ENCODE peak calls at places on chromosomes 5 and 9, in four cellular contexts. K is ovary; L is lung; N is effector memory CD4-positive, alpha-beta T cell. E is an unnamed sample.

GRCh38 chr5:32331217-32331926 is 18.6 kb upstream of the MTMR12 start:
- DNase-seq in L (no peak), K (no peak), N (no peak), E (no peak)

GRCh38 chr9:132042324-132042723 is 37.3 kb downstream of the MED27 start:
- DNase-seq in L (no peak), N (no peak), K (no peak), E (no peak)

GRCh38 chr9:69931340-69931739 is 110.7 kb downstream of the CFAP95 start:
- DNase-seq in L (no peak), N (no peak), K (no peak), E (no peak)

GRCh38 chr5:168327019-168327421 is 35.6 kb downstream of the WWC1 start:
- DNase-seq in K (no peak), L (no peak), N (no peak), E (no peak)

GRCh38 chr5:173881811-173882575 is 6.2 kb upstream of the CPEB4 start:
- DNase-seq in L (no peak), K (no peak), N (no peak), E (no peak)

GRCh38 chr5:74934949-74935751 is 69.0 kb upstream of the FAM169A start:
- DNase-seq in K (no peak), L (no peak), N (no peak), E (no peak)

GRCh38 chr5:177133119-177133844 is at the start of gene NSD1:
- DNase-seq in N (peak; percentile 82), K (peak; percentile 94), L (peak; percentile 90), E (peak; percentile 82)

GRCh38 chr5:119398713-119399492 is 43.1 kb downstream of the TNFAIP8 start:
- DNase-seq in L (peak; percentile 44), K (no peak), N (no peak), E (no peak)

GRCh38 chr5:1958211-1959010 is 75.7 kb upstream of the IRX4 start:
- DNase-seq in L (no peak), K (no peak), N (no peak), E (no peak)

GRCh38 chr5:126354857-126355731 is 68.1 kb upstream of the GRAMD2B start:
- DNase-seq in L (no peak), N (no peak), K (no peak), E (no peak)

GRCh38 chr9:100515578-100516494 is 42.9 kb downstream of the TMEFF1 start:
- DNase-seq in K (no peak), L (no peak), N (no peak), E (no peak)

GRCh38 chr5:144093868-144094267 is 76.6 kb downstream of the YIPF5 start:
- DNase-seq in L (no peak), N (no peak), K (no peak), E (no peak)

GRCh38 chr9:98087420-98088354 is 31.2 kb downstream of the NANS start:
- DNase-seq in N (no peak), L (peak; percentile 43), K (peak; percentile 54), E (peak; percentile 34)

GRCh38 chr5:140611020-140611521 is 21.9 kb downstream of the CD14 start:
- DNase-seq in K (no peak), L (no peak), N (no peak), E (no peak)

GRCh38 chr9:88716636-88717035 is 181.7 kb downstream of the NXNL2 start:
- DNase-seq in L (no peak), K (no peak), N (no peak), E (no peak)

GRCh38 chr5:155605898-155606297 is 592.3 kb downstream of the KIF4B start:
- DNase-seq in N (no peak), K (no peak), L (no peak), E (no peak)

GRCh38 chr5:145925803-145926202 is 10.6 kb upstream of the SH3RF2 start:
- DNase-seq in L (no peak), K (no peak), N (no peak), E (no peak)

GRCh38 chr9:34272146-34272545 is 56.9 kb downstream of the KIF24 start:
- DNase-seq in K (no peak), L (no peak), N (no peak), E (no peak)

GRCh38 chr9:33718987-33719386 is 76.4 kb upstream of the PRSS3 start:
- DNase-seq in L (peak; percentile 32), K (no peak), N (no peak), E (no peak)

GRCh38 chr9:133121200-133122166 is at the start of gene RALGDS:
- DNase-seq in N (peak; percentile 94), L (peak; percentile 90), K (peak; percentile 84), E (peak; percentile 86)

GRCh38 chr9:133122605-133122934 is 1.5 kb upstream of the RALGDS start:
- DNase-seq in L (no peak), K (no peak), N (no peak), E (no peak)

GRCh38 chr9:133122935-133123611 is 2.0 kb upstream of the RALGDS start:
- DNase-seq in L (no peak), K (peak; percentile 72), N (no peak), E (no peak)

GRCh38 chr9:133120343-133121199 is 469 bp downstream of the RALGDS start:
- DNase-seq in K (no peak), L (no peak), N (no peak), E (no peak)

GRCh38 chr9:133122167-133122550 is 1.1 kb upstream of the RALGDS start:
- DNase-seq in N (no peak), K (no peak), L (no peak), E (no peak)
- H3K4me1 ChIP-seq in N (peaks cover 50% of the 10 kb centered on the region), K (peaks cover 42% of the 10 kb centered on the region), L (peaks cover 8% of the 10 kb centered on the region), E (peaks cover 85% of the 10 kb centered on the region)

DNA sequence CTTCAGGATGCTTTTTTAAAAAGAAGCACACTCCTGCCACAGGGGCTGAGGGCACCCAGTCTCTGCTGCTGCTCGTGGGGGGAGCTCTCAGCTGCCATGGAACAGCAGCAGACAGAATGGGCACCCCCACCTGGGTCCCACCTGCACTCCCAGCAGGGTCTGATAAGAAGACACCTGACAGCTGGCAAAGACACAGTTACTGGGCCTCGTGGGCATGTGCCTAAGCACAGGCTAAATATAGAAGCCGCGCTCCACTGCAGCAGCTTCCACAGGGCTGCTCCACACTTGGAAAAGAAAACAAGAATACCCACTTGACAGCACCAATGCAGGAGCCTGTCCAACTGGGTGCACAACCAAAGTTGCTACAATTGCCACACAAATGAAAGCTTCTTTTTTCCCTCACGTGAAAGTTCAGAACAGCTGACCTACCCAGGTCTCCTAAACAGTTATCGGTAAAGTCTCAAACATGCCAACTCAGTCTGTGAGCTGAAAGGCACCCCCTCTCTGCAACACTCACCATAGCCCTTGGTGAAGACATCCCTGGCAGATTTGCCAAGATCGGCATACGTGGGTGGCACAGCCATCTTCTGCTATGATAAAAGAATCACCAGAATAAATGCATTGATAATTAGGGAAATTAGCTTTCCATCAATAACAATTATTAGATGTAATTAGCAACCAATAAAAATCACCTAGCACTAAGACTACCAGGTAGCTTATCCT is 12.2 kb downstream of the VDAC1 start:
- DNase-seq in N (no peak), K (no peak), L (no peak), E (no peak)
- H3K4me1 ChIP-seq in N (peaks cover 6% of the 10 kb centered on the region), K (peaks cover 16% of the 10 kb centered on the region), L (peaks cover 27% of the 10 kb centered on the region), E (peaks cover 9% of the 10 kb centered on the region)

DNA sequence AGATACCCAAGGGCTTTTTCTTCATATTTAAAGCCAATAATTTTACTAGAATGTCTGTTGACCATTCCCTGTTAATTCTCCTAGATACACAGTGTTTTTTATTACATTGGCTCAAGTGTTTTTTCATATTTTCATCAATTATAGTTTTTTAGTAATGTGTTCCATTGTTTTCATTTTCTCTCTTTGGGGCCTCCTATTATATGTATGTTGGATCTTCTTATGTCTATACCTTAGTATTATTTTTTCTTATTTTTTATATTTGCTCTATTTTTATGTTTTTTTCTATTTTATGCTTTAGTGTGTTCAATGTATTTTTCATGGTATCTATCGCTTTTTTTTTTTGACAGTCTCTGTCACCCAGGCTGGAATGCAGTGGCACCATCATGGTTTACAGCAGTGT is 7.5 kb downstream of the KIAA1958 start:
- DNase-seq in N (no peak), L (no peak), K (no peak), E (no peak)
- H3K4me1 ChIP-seq in N (no peaks in the 10 kb centered on the region), L (no peaks in the 10 kb centered on the region), K (peaks cover 13% of the 10 kb centered on the region), E (no peaks in the 10 kb centered on the region)

DNA sequence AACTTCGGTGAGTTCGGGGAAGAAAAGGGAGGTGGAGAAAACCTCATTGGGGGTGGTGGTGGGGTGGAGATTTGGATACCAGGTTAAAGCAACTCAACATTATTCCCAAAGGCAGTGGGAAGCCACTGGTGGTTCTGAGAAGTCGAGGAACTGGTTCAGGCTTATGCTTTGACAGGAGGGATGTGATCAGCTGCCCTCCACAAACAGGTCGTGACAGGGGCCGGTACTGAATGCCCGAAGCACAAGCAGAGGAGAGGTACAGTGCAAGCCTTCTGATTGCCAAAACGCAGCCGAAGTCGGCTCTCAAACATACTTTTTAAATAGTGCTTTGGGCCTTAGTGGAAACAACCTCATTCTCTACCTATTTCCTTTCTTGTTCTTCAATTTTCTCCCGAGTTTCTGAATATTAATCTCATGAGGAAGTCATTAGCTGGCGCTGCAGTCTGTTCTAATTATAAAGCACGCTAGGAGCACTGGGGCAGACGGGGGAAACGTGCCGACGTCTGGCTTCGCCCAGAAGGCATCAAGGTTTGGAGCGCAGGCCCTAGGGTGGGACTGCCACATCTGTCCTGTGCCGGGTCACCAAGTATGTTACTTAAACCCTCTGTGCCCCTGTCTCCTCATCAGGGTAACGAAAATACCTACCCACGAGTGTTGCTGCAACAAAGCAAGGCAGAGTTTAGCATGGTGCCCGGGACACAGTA is 27.3 kb downstream of the SHB start:
- DNase-seq in N (no peak), L (no peak), K (no peak), E (no peak)
- H3K4me1 ChIP-seq in N (no peaks in the 10 kb centered on the region), L (peaks cover 15% of the 10 kb centered on the region), K (peaks cover 3% of the 10 kb centered on the region), E (no peaks in the 10 kb centered on the region)

DNA sequence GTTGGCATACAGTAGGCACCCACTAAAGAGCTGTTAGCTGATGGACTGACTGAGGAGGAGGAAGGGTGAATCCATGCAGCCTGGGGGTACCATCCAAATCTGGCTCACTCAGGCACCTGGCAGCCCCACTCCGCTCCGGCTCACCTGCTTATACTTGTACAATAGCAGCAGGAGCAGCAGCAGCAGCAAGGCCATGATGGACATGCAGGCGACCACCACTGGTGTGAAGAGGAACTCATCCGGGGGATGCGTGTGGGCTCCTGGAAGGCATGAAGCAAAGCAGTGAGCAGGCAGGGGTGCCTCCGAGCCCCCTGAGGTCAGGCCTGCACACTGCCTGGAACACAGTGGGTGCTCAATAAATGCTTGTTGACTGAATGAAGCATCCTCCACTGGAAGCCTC is 18.3 kb downstream of the CSF1R start:
- DNase-seq in K (no peak), N (no peak), L (no peak), E (no peak)
- H3K4me1 ChIP-seq in K (no peaks in the 10 kb centered on the region), N (no peaks in the 10 kb centered on the region), L (no peaks in the 10 kb centered on the region), E (no peaks in the 10 kb centered on the region)

DNA sequence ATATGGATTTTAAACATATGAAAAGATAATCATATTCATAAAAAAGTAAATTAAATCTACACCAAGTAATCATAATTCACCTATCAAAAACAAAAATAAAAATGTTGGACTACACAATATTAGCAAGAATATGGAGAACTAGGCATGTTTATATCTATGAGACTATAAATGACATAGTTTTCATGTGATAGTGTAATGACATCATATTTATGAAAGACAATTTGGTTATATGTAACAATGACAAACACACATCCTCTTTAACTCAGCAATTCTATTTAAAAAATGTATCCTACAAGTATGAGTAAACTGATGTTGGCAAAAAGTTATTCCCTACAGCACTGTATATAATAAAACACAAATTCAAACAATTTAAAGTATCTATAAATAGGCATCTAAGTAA is 312.3 kb downstream of the EDIL3 start:
- DNase-seq in K (no peak), L (no peak), N (no peak), E (no peak)
- H3K4me1 ChIP-seq in K (no peaks in the 10 kb centered on the region), L (no peaks in the 10 kb centered on the region), N (no peaks in the 10 kb centered on the region), E (no peaks in the 10 kb centered on the region)

DNA sequence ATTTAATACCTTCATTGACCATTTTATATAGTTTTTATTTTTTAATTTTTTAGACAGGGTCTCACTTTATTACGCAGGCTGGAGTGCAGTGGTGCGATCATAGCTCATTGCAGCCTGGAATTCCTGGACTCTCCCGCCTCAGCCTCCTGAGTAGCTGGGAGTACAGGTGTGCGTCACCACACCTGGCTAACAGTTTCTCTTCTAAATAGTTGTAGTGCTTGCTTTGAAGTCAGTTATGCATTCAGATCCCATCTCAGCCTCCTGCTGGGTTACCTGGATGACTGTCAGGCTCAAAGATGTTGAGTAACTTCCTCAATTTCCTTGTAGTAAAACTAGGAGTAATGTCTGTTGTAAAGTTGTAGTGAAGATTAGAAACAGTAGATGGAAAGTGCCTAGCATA is 21.4 kb downstream of the SNX18 start:
- DNase-seq in L (no peak), N (no peak), K (no peak), E (no peak)
- H3K4me1 ChIP-seq in L (peaks cover 16% of the 10 kb centered on the region), N (no peaks in the 10 kb centered on the region), K (peaks cover 21% of the 10 kb centered on the region), E (peaks cover 5% of the 10 kb centered on the region)